ENCODE peak calls at places on chromosomes 13 and 19, in four cellular contexts. Q is IMR-90, X is H1, U is neuronal stem cell. C is an unnamed sample.

GRCh38 chr19:43594710-43595604 is 977 bp downstream of the IRGQ start:
- DNase-seq in Q (peak), X (no peak), U (peak), C (peak)

GRCh38 chr13:72458701-72459100 is 268.7 kb downstream of the MZT1 start:
- DNase-seq in U (no peak), X (no peak), Q (no peak), C (peak)

GRCh38 chr19:2973229-2973628 is 4.1 kb upstream of the TLE6 start:
- DNase-seq in Q (no peak), X (no peak), U (no peak), C (no peak)

GRCh38 chr13:106424805-106425204 is 110.7 kb downstream of the EFNB2 start:
- DNase-seq in Q (peak), X (no peak), U (no peak), C (no peak)

GRCh38 chr19:19552811-19553210 is 14.7 kb downstream of the CILP2 start:
- DNase-seq in U (no peak), X (no peak), Q (no peak), C (peak)

GRCh38 chr19:41019346-41019745 is 28.3 kb downstream of the CYP2B6 start:
- DNase-seq in U (no peak), X (no peak), Q (no peak), C (no peak)

GRCh38 chr13:20465218-20465879 is 60.3 kb downstream of the CRYL1 start:
- DNase-seq in X (no peak), Q (peak), U (no peak), C (no peak)

GRCh38 chr13:94599877-94600276 is 1.8 kb upstream of the GPR180 start:
- DNase-seq in X (no peak), Q (no peak), U (no peak), C (no peak)

GRCh38 chr13:25876256-25876655 is 175.6 kb downstream of the SHISA2 start:
- DNase-seq in Q (no peak), U (no peak), X (no peak), C (no peak)

GRCh38 chr13:25874907-25875306 is 176.9 kb downstream of the SHISA2 start:
- DNase-seq in X (no peak), Q (no peak), U (no peak), C (peak)

GRCh38 chr13:25871389-25872125 is 180.3 kb downstream of the SHISA2 start:
- DNase-seq in Q (no peak), U (no peak), X (no peak), C (no peak)

GRCh38 chr13:25872871-25873607 is 178.8 kb downstream of the SHISA2 start:
- DNase-seq in Q (no peak), U (no peak), X (no peak), C (no peak)

GRCh38 chr13:25874064-25874737 is 177.6 kb downstream of the SHISA2 start:
- DNase-seq in Q (no peak), U (no peak), X (no peak), C (peak)
- H2BK15ac ChIP-seq in Q (no peak), U (no peak), X (no peak), C (no peak)

DNA sequence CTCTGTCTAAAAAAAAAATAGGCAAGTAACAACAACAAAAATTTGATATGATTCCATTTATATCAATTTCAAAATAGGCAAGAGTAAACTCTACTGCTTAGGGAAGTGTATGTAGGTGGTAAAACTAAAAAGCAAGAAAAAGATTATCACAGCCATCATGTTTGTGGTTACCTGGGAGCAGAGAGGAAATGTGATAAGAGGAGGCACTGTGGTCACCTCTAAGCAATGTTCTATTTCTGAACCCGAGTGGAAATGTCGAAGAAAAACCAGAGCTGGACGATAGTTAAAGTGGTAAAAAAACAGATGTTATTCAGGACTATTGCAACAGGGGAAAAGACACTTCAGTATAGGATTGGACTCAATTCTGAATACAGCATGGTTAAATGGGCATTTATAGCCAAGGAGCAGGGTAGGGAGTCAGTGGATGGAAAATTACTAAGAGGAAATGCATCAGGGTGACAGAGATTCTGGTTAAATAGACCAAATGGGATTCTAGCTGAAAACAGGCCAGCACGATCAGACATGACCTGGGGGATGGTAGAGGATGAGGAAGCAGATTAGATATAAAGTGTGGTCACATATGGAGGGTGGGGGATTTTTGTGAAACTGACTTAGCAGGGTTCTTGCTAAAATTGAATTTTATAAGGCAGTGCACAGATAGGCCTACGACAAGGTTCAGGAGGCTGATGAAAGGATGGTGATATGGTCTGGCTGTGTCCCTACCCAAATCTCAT is 6.0 kb upstream of the TEX30 start:
- DNase-seq in Q (no peak), U (no peak), X (no peak), C (no peak)
- H3K4me3 ChIP-seq in Q (no peak), U (no peak), X (no peak), C (no peak)

DNA sequence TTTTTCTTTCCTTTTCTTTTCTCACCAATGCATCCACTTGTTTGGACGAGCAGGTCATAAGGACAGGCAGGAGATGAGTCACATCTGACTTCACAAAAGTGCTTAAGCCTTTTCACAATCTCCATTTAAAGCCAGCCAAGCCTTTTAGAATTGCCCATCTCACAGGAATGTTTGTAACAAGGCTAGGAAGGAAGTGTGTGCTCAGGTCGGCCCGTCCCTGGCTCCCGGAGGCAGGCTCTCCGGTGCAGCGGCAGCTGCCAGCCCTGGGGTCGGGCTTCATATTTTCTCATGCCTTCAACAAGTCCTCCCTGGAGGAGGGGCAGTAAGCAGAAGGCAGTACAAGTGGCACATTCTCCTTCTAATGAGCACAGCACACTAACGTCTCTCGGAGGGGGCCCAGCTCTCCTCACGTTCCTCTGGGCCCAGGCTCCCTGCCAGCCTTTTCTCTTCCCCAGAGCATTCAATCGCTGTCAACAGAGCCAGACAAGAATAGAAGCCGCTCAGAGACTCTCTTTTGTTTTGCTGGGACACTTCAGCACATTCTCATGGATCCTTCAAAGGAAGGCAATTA is 180.5 kb downstream of the COL4A1 start:
- DNase-seq in Q (peak), X (no peak), U (peak), C (peak)
- H2BK15ac ChIP-seq in Q (peak), X (no peak), U (no peak), C (no peak)

GRCh38 chr13:62388515-62388914 is 972.9 kb upstream of the PCDH20 start:
- DNase-seq in U (no peak), Q (peak), X (no peak), C (no peak)

DNA sequence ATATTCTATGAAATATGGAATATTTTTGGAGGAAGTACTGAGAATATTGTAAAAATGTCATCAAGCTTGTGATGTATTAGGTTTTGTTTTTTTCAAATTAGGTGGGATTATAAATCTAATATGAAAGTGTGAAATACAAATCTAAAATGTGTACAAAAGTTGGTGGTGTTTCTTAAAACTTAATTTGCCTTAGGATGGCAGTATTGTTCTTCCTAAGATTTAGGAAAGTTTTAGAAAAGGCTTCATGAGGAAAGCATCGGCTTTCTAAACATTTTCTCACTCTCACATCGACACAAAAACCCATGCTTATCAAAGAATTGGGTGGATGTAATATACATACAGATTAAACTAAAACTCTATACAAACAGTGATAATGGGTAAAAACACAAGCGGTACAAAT is 972.0 kb upstream of the PCDH20 start:
- DNase-seq in X (no peak), Q (peak), U (no peak), C (peak)
- H3K4me3 ChIP-seq in X (no peak), Q (no peak), U (no peak), C (no peak)

DNA sequence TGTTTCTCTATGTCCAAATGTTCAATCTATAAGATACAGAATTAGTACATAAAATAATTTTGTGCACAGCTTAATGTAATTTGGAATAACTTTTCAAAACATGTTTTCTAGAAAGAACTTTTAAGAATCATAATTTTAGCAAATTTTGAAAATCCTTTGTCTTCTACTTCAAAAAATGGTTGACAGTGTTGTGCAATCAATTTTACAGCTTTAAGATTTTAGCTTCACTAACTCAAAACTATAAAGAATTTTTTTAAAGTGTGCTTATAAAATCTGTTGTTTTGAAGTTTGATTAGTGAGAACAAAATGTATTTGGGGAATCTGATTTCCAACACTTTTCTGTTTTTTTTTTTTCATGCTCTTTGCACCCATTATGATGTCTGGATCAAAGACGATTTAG is 12.7 kb upstream of the SPACA6 start:
- DNase-seq in Q (no peak), X (no peak), U (no peak), C (no peak)
- H2BK15ac ChIP-seq in Q (no peak), X (no peak), U (no peak), C (no peak)

GRCh38 chr13:46717275-46717674 is 79.7 kb downstream of the ESD start:
- DNase-seq in Q (no peak), X (no peak), U (no peak), C (no peak)

GRCh38 chr13:46721054-46721453 is 75.9 kb downstream of the ESD start:
- DNase-seq in Q (peak), X (no peak), U (peak), C (peak)

GRCh38 chr13:46715363-46715762 is 81.6 kb downstream of the ESD start:
- DNase-seq in Q (no peak), U (no peak), X (no peak), C (no peak)

GRCh38 chr13:46720189-46720588 is 76.8 kb downstream of the ESD start:
- DNase-seq in X (no peak), U (no peak), Q (no peak), C (no peak)

DNA sequence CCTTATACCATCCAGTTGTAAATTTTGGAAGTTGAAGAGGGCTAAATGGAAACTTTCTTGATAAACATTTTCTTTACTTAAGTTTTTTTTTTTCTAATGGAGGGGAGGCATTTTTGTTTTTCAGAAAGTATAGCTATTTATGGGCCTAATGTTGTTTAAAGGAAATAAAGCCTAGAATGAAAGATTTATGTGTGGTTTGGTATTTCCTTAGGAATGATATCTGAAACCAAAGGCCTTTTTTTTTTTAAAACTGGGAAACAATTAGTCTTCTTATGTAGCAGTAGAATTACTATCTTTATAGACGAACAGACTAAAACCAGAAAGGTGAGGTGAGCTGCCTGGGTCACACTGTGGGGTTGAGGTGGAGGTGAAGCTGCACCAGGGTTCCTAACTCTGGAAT is 80.1 kb downstream of the ESD start:
- DNase-seq in U (no peak), Q (no peak), X (no peak), C (no peak)
- H3K4me3 ChIP-seq in U (no peak), Q (no peak), X (no peak), C (no peak)

GRCh38 chr19:16067205-16067938 is 8.9 kb upstream of the TPM4 start:
- DNase-seq in U (no peak), X (no peak), Q (peak), C (no peak)
- H2BK15ac ChIP-seq in U (no peak), X (peak), Q (peak), C (no peak)

C was measured in mesendoderm.